ENCODE peak calls at places on chromosomes 13 and 19, in nine cellular contexts. One of them, this sample, is unnamed.

GRCh38 chr13:110109910-110110309 is 197.0 kb downstream of the COL4A1 start:
- DNase-seq in hepatocyte: peak
- DNase-seq in stomach: no peak
- DNase-seq in ovary: peak
- DNase-seq in lung: peak
- DNase-seq in sigmoid colon: peak
- DNase-seq in skeletal muscle cell: peak
- DNase-seq in heart left ventricle: peak
- DNase-seq in AG09309: peak
- DNase-seq in this sample: peak

GRCh38 chr13:33494596-33495214 is 209.2 kb upstream of the STARD13 start:
- DNase-seq in lung: no peak
- DNase-seq in stomach: no peak
- DNase-seq in ovary: no peak
- DNase-seq in sigmoid colon: no peak
- DNase-seq in AG09309: no peak
- DNase-seq in skeletal muscle cell: peak
- DNase-seq in heart left ventricle: peak
- DNase-seq in hepatocyte: peak
- DNase-seq in this sample: peak

GRCh38 chr13:94239135-94239534 is 240.3 kb downstream of the DCT start:
- DNase-seq in stomach: no peak
- DNase-seq in sigmoid colon: no peak
- DNase-seq in ovary: no peak
- DNase-seq in heart left ventricle: no peak
- DNase-seq in AG09309: peak
- DNase-seq in lung: no peak
- DNase-seq in skeletal muscle cell: no peak
- DNase-seq in hepatocyte: no peak
- DNase-seq in this sample: peak

GRCh38 chr13:46686171-46686570 is 110.8 kb downstream of the ESD start:
- DNase-seq in skeletal muscle cell: no peak
- DNase-seq in ovary: no peak
- DNase-seq in stomach: no peak
- DNase-seq in hepatocyte: no peak
- DNase-seq in lung: no peak
- DNase-seq in sigmoid colon: no peak
- DNase-seq in AG09309: no peak
- DNase-seq in heart left ventricle: no peak
- DNase-seq in this sample: no peak

GRCh38 chr13:23021921-23022320 is 158.9 kb upstream of the SGCG start:
- DNase-seq in ovary: no peak
- DNase-seq in heart left ventricle: no peak
- DNase-seq in hepatocyte: no peak
- DNase-seq in skeletal muscle cell: no peak
- DNase-seq in stomach: no peak
- DNase-seq in sigmoid colon: no peak
- DNase-seq in AG09309: no peak
- DNase-seq in lung: no peak
- DNase-seq in this sample: no peak

GRCh38 chr19:42189133-42189532 is 28.3 kb downstream of the DEDD2 start:
- DNase-seq in skeletal muscle cell: no peak
- DNase-seq in stomach: no peak
- DNase-seq in sigmoid colon: no peak
- DNase-seq in heart left ventricle: no peak
- DNase-seq in AG09309: no peak
- DNase-seq in ovary: no peak
- DNase-seq in lung: no peak
- DNase-seq in hepatocyte: no peak
- DNase-seq in this sample: no peak

GRCh38 chr13:104584481-104584880 is 1518.3 kb upstream of the SLC10A2 start:
- DNase-seq in skeletal muscle cell: peak
- DNase-seq in AG09309: no peak
- DNase-seq in ovary: no peak
- DNase-seq in sigmoid colon: no peak
- DNase-seq in stomach: no peak
- DNase-seq in hepatocyte: no peak
- DNase-seq in lung: no peak
- DNase-seq in heart left ventricle: no peak
- DNase-seq in this sample: peak

GRCh38 chr19:49017666-49018351 is 918 bp upstream of the LHB start:
- DNase-seq in heart left ventricle: peak
- DNase-seq in skeletal muscle cell: no peak
- DNase-seq in stomach: peak
- DNase-seq in ovary: peak
- DNase-seq in AG09309: no peak
- DNase-seq in lung: peak
- DNase-seq in hepatocyte: peak
- DNase-seq in sigmoid colon: no peak
- DNase-seq in this sample: peak

GRCh38 chr19:16627194-16627927 is 643 bp downstream of the MED26 start:
- DNase-seq in stomach: no peak
- DNase-seq in skeletal muscle cell: no peak
- DNase-seq in AG09309: no peak
- DNase-seq in lung: no peak
- DNase-seq in heart left ventricle: peak
- DNase-seq in ovary: peak
- DNase-seq in hepatocyte: peak
- DNase-seq in sigmoid colon: peak
- DNase-seq in this sample: peak

GRCh38 chr19:17254636-17255035 is 8.9 kb upstream of the NR2F6 start:
- DNase-seq in stomach: no peak
- DNase-seq in sigmoid colon: no peak
- DNase-seq in heart left ventricle: no peak
- DNase-seq in hepatocyte: no peak
- DNase-seq in ovary: no peak
- DNase-seq in skeletal muscle cell: no peak
- DNase-seq in AG09309: no peak
- DNase-seq in lung: no peak
- DNase-seq in this sample: no peak

GRCh38 chr13:110137677-110138008 is 169.3 kb downstream of the COL4A1 start:
- DNase-seq in lung: no peak
- DNase-seq in ovary: no peak
- DNase-seq in AG09309: no peak
- DNase-seq in hepatocyte: peak
- DNase-seq in sigmoid colon: no peak
- DNase-seq in heart left ventricle: peak
- DNase-seq in stomach: no peak
- DNase-seq in skeletal muscle cell: no peak
- DNase-seq in this sample: no peak

GRCh38 chr13:73341748-73342147 is 282.9 kb downstream of the KLF5 start:
- DNase-seq in stomach: no peak
- DNase-seq in lung: no peak
- DNase-seq in ovary: no peak
- DNase-seq in hepatocyte: no peak
- DNase-seq in skeletal muscle cell: no peak
- DNase-seq in sigmoid colon: no peak
- DNase-seq in AG09309: peak
- DNase-seq in heart left ventricle: no peak
- DNase-seq in this sample: peak

GRCh38 chr19:6551607-6552450 is 21.0 kb downstream of the TNFSF9 start:
- DNase-seq in hepatocyte: peak
- DNase-seq in sigmoid colon: no peak
- DNase-seq in heart left ventricle: no peak
- DNase-seq in stomach: no peak
- DNase-seq in lung: no peak
- DNase-seq in skeletal muscle cell: no peak
- DNase-seq in AG09309: no peak
- DNase-seq in ovary: no peak
- DNase-seq in this sample: peak

GRCh38 chr19:56291857-56292256 is 19.3 kb downstream of the EDDM13 start:
- DNase-seq in stomach: no peak
- DNase-seq in lung: no peak
- DNase-seq in heart left ventricle: no peak
- DNase-seq in skeletal muscle cell: no peak
- DNase-seq in sigmoid colon: no peak
- DNase-seq in hepatocyte: no peak
- DNase-seq in AG09309: no peak
- DNase-seq in ovary: no peak
- DNase-seq in this sample: no peak

GRCh38 chr19:53158119-53158656 is 665 bp downstream of the ZNF347 start:
- DNase-seq in ovary: peak
- DNase-seq in stomach: peak
- DNase-seq in skeletal muscle cell: no peak
- DNase-seq in AG09309: no peak
- DNase-seq in sigmoid colon: peak
- DNase-seq in hepatocyte: peak
- DNase-seq in heart left ventricle: peak
- DNase-seq in lung: peak
- DNase-seq in this sample: peak

GRCh38 chr13:42981317-42981716 is 10.7 kb downstream of the EPSTI1 start:
- DNase-seq in hepatocyte: no peak
- DNase-seq in stomach: no peak
- DNase-seq in AG09309: no peak
- DNase-seq in sigmoid colon: no peak
- DNase-seq in heart left ventricle: no peak
- DNase-seq in ovary: no peak
- DNase-seq in lung: no peak
- DNase-seq in skeletal muscle cell: peak
- DNase-seq in this sample: peak

GRCh38 chr19:4684312-4685095 is 14.4 kb upstream of the MYDGF start:
- DNase-seq in heart left ventricle: no peak
- DNase-seq in ovary: no peak
- DNase-seq in stomach: no peak
- DNase-seq in skeletal muscle cell: no peak
- DNase-seq in hepatocyte: no peak
- DNase-seq in AG09309: no peak
- DNase-seq in sigmoid colon: no peak
- DNase-seq in lung: no peak
- DNase-seq in this sample: no peak

GRCh38 chr13:48571121-48571901 is 38.4 kb upstream of the RCBTB2 start:
- DNase-seq in stomach: no peak
- DNase-seq in ovary: peak
- DNase-seq in AG09309: peak
- DNase-seq in heart left ventricle: no peak
- DNase-seq in sigmoid colon: no peak
- DNase-seq in skeletal muscle cell: peak
- DNase-seq in hepatocyte: peak
- DNase-seq in lung: no peak
- DNase-seq in this sample: peak

GRCh38 chr13:110113284-110113764 is 193.6 kb downstream of the COL4A1 start:
- DNase-seq in heart left ventricle: no peak
- DNase-seq in stomach: no peak
- DNase-seq in hepatocyte: no peak
- DNase-seq in skeletal muscle cell: no peak
- DNase-seq in ovary: no peak
- DNase-seq in AG09309: no peak
- DNase-seq in sigmoid colon: no peak
- DNase-seq in lung: no peak
- DNase-seq in this sample: peak

GRCh38 chr13:30255696-30256095 is 51.7 kb downstream of the KATNAL1 start:
- DNase-seq in ovary: no peak
- DNase-seq in skeletal muscle cell: no peak
- DNase-seq in heart left ventricle: no peak
- DNase-seq in stomach: no peak
- DNase-seq in lung: no peak
- DNase-seq in hepatocyte: no peak
- DNase-seq in sigmoid colon: no peak
- DNase-seq in AG09309: no peak
- DNase-seq in this sample: no peak

DNA sequence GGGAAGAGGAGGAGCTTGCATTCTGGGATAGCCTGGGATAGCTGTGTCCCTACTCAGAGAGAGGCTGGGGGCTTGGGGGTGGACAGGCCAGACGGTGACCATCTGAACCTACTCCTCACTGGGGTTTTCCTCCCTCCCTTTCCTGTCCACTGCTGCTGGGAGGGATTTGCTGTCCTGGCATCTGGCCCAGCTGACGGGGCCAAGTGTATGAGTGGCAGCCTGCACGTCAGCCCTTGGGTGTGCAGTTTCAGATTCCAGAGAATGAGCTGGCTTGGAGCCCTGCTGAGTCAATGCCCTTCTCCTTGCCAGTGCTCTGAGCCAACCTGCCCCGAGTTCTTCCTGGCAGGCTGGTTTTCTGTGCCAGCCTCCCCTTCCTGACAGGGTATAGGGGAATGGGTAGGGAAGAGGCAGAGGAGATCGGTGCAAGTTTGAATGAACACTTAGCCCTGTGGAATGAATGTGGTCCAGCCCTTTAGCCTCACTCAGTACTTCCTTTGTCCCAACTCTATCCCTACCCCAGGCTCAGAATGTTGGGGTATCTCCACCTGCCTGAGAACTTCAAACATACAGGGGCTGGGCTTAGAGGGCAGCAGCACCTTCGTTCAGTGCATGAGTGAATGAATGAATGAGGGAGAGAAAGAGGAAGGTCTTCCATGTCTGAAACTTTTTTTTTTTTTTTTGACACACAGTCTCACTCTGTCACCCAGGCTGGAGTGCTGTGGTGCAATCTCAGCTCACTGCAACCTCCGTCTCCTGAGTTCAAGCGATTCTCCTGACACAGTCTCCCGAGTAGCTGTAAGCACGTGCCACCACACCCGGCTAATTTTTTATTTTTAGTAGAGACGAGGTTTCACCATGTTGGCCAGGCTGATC is 1.8 kb upstream of the ANGPTL4 start:
- DNase-seq in sigmoid colon: peak
- DNase-seq in hepatocyte: peak
- DNase-seq in heart left ventricle: peak
- DNase-seq in ovary: peak
- DNase-seq in skeletal muscle cell: peak
- DNase-seq in AG09309: peak
- DNase-seq in lung: peak
- DNase-seq in stomach: peak
- DNase-seq in this sample: peak
- H3K4me3 ChIP-seq in sigmoid colon: no peak
- H3K4me3 ChIP-seq in hepatocyte: no peak
- H3K4me3 ChIP-seq in heart left ventricle: no peak
- H3K4me3 ChIP-seq in ovary: no peak
- H3K4me3 ChIP-seq in skeletal muscle cell: no peak
- H3K4me3 ChIP-seq in AG09309: no peak
- H3K4me3 ChIP-seq in lung: no peak
- H3K4me3 ChIP-seq in stomach: no peak
- H3K4me3 ChIP-seq in this sample: no peak

GRCh38 chr19:43469160-43469480 is 3.7 kb upstream of the LYPD3 start:
- DNase-seq in hepatocyte: no peak
- DNase-seq in lung: no peak
- DNase-seq in sigmoid colon: no peak
- DNase-seq in AG09309: no peak
- DNase-seq in skeletal muscle cell: no peak
- DNase-seq in heart left ventricle: no peak
- DNase-seq in stomach: no peak
- DNase-seq in ovary: no peak
- DNase-seq in this sample: peak
- H3K4me3 ChIP-seq in hepatocyte: no peak
- H3K4me3 ChIP-seq in lung: no peak
- H3K4me3 ChIP-seq in sigmoid colon: no peak
- H3K4me3 ChIP-seq in AG09309: no peak
- H3K4me3 ChIP-seq in skeletal muscle cell: no peak
- H3K4me3 ChIP-seq in heart left ventricle: no peak
- H3K4me3 ChIP-seq in stomach: no peak
- H3K4me3 ChIP-seq in ovary: no peak
- H3K4me3 ChIP-seq in this sample: no peak

GRCh38 chr13:113151745-113152707 is 6.4 kb upstream of the PROZ start:
- DNase-seq in ovary: peak
- DNase-seq in hepatocyte: peak
- DNase-seq in lung: no peak
- DNase-seq in heart left ventricle: no peak
- DNase-seq in AG09309: peak
- DNase-seq in skeletal muscle cell: peak
- DNase-seq in sigmoid colon: no peak
- DNase-seq in stomach: no peak
- DNase-seq in this sample: peak
- H3K4me3 ChIP-seq in ovary: no peak
- H3K4me3 ChIP-seq in hepatocyte: peak
- H3K4me3 ChIP-seq in lung: no peak
- H3K4me3 ChIP-seq in heart left ventricle: peak
- H3K4me3 ChIP-seq in AG09309: no peak
- H3K4me3 ChIP-seq in skeletal muscle cell: no peak
- H3K4me3 ChIP-seq in sigmoid colon: no peak
- H3K4me3 ChIP-seq in stomach: peak
- H3K4me3 ChIP-seq in this sample: no peak

GRCh38 chr19:38684078-38684861 is 36.8 kb downstream of the ACTN4 start:
- DNase-seq in skeletal muscle cell: peak
- DNase-seq in ovary: peak
- DNase-seq in stomach: peak
- DNase-seq in hepatocyte: peak
- DNase-seq in AG09309: peak
- DNase-seq in heart left ventricle: peak
- DNase-seq in lung: peak
- DNase-seq in sigmoid colon: peak
- DNase-seq in this sample: peak
- H3K4me3 ChIP-seq in skeletal muscle cell: no peak
- H3K4me3 ChIP-seq in ovary: no peak
- H3K4me3 ChIP-seq in stomach: no peak
- H3K4me3 ChIP-seq in hepatocyte: no peak
- H3K4me3 ChIP-seq in AG09309: no peak
- H3K4me3 ChIP-seq in heart left ventricle: no peak
- H3K4me3 ChIP-seq in lung: no peak
- H3K4me3 ChIP-seq in sigmoid colon: no peak
- H3K4me3 ChIP-seq in this sample: no peak

This sample was measured in cardiac fibroblast.